ENCODE peak calls at places on chromosomes 12 and 14, in five cellular contexts. Q is lower leg skin, G is transverse colon, E is endothelial cell, H is IMR-90. R is an unnamed sample.

GRCh38 chr14:54312166-54312801 is 84.5 kb upstream of the CDKN3 start:
- DNase-seq in Q (no peak), G (no peak), E (no peak), H (peak; percentile 85), R (peak; percentile 99)

GRCh38 chr12:72511906-72512305 is 239.7 kb downstream of the TRHDE start:
- DNase-seq in Q (no peak), G (no peak), E (no peak), H (peak; percentile 85), R (peak; percentile 2)

GRCh38 chr12:106598003-106598402 is 15.2 kb downstream of the RFX4 start:
- DNase-seq in Q (no peak), G (no peak), E (no peak), H (no peak), R (peak; percentile 81)

GRCh38 chr12:132658149-132658905 is 28.8 kb downstream of the POLE start:
- DNase-seq in Q (no peak), G (no peak), E (no peak), H (no peak), R (no peak)

GRCh38 chr12:102540856-102541385 is 60.6 kb upstream of the IGF1 start:
- DNase-seq in Q (no peak), G (no peak), E (no peak), H (no peak), R (no peak)

GRCh38 chr14:61749867-61750266 is 12.4 kb upstream of the SNAPC1 start:
- DNase-seq in Q (no peak), G (peak; percentile 44), E (no peak), H (no peak), R (peak; percentile 64)

GRCh38 chr12:42372154-42372791 is 46.3 kb downstream of the PPHLN1 start:
- DNase-seq in Q (no peak), G (no peak), E (peak; percentile 49), H (peak; percentile 46), R (peak; percentile 60)

GRCh38 chr14:76237349-76237990 is 85.7 kb downstream of the GPATCH2L start:
- DNase-seq in Q (no peak), G (no peak), E (no peak), H (no peak), R (no peak)

GRCh38 chr12:76652402-76652801 is 92.8 kb upstream of the OSBPL8 start:
- DNase-seq in Q (no peak), G (no peak), E (no peak), H (no peak), R (no peak)

GRCh38 chr14:95493976-95494375 is 22.5 kb downstream of the SYNE3 start:
- DNase-seq in Q (no peak), G (no peak), E (no peak), H (no peak), R (no peak)

GRCh38 chr12:121942145-121942718 is 23.8 kb downstream of the CFAP251 start:
- DNase-seq in Q (no peak), G (no peak), E (no peak), H (peak; percentile 86), R (peak; percentile 97)

GRCh38 chr14:51168220-51168613 is 71.8 kb upstream of the TMX1 start:
- DNase-seq in Q (no peak), G (no peak), E (no peak), H (no peak), R (no peak)

GRCh38 chr12:121769831-121770301 is 23.6 kb downstream of the RHOF start:
- DNase-seq in Q (no peak), G (peak; percentile 44), E (no peak), H (no peak), R (no peak)

GRCh38 chr12:31317471-31318397 is 8.2 kb downstream of the SINHCAF start:
- DNase-seq in Q (no peak), G (no peak), E (no peak), H (no peak), R (peak; percentile 22)

GRCh38 chr12:127479256-127479655 is 787.7 kb upstream of the TMEM132C start:
- DNase-seq in Q (no peak), G (no peak), E (no peak), H (no peak), R (no peak)

GRCh38 chr12:67274186-67274585 is 5.0 kb downstream of the CAND1 start:
- DNase-seq in Q (no peak), G (no peak), E (no peak), H (no peak), R (no peak)

GRCh38 chr12:124744659-124745467 is 118.8 kb downstream of the SCARB1 start:
- DNase-seq in Q (no peak), G (no peak), E (no peak), H (no peak), R (no peak)

GRCh38 chr14:67515386-67516079 is 17.6 kb upstream of the PLEKHH1 start:
- DNase-seq in Q (no peak), G (no peak), E (no peak), H (no peak), R (no peak)

GRCh38 chr12:5511644-5512584 is 80.0 kb downstream of the NTF3 start:
- DNase-seq in Q (peak; percentile 84), G (peak; percentile 34), E (peak; percentile 47), H (peak; percentile 44), R (no peak)

GRCh38 chr12:2323538-2324261 is 270.9 kb downstream of the CACNA1C start:
- DNase-seq in Q (no peak), G (no peak), E (no peak), H (peak; percentile 33), R (no peak)

GRCh38 chr14:79016828-79017505 is 846.8 kb downstream of the NRXN3 start:
- DNase-seq in Q (no peak), G (no peak), E (no peak), H (peak; percentile 88), R (peak; percentile 55)

GRCh38 chr12:75890141-75890540 is 141.4 kb downstream of the PHLDA1 start:
- DNase-seq in Q (no peak), G (no peak), E (no peak), H (peak; percentile 34), R (no peak)

GRCh38 chr12:44000309-44000952 is 164.6 kb downstream of the TMEM117 start:
- DNase-seq in Q (no peak), G (no peak), E (peak; percentile 22), H (peak; percentile 31), R (peak; percentile 78)

GRCh38 chr14:57295261-57295660 is 26.5 kb downstream of the AP5M1 start:
- DNase-seq in Q (no peak), G (no peak), E (no peak), H (no peak), R (no peak)

GRCh38 chr14:102517412-102518062 is 8.0 kb upstream of the ANKRD9 start:
- DNase-seq in Q (no peak), G (peak; percentile 40), E (peak; percentile 38), H (no peak), R (no peak)

GRCh38 chr12:9673404-9674225 is 4.1 kb downstream of the CLEC2D start:
- DNase-seq in Q (no peak), G (peak; percentile 42), E (no peak), H (peak; percentile 92), R (peak; percentile 91)

GRCh38 chr14:100445436-100446088 is 122.4 kb downstream of the SLC25A47 start:
- DNase-seq in Q (peak; percentile 37), G (no peak), E (no peak), H (no peak), R (peak; percentile 10)

GRCh38 chr12:124305776-124306685 is 11.1 kb downstream of the RFLNA start:
- DNase-seq in Q (no peak), G (no peak), E (no peak), H (no peak), R (no peak)

GRCh38 chr14:19799880-19800279 is 3.7 kb upstream of the OR4N2 start:
- DNase-seq in Q (no peak), G (no peak), E (no peak), H (no peak), R (no peak)

DNA sequence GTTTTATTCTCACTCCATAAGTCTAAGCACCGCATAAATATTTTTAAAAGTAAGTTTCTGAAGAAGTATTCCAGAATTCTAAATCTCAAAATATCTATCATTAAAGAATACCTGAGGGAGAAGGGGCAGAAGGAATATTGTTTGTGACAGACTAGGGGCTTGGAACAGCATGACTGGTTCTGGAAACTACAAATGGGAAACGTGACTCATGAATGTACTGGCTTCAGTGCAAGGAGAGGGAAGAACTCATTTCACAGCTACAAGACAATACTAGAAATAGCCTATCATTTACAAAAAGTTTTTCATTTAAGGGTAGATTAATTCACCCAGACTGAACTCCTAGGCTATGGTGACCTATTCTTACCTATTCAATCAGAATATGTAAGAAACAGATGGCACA is 121.3 kb downstream of the SLC25A21 start:
- DNase-seq in Q (no peak), G (no peak), E (no peak), H (no peak), R (peak; percentile 62)
- TF ChIP-seq CTCF in Q (no peak), G (no peak), E (no peak), H (no peak), R (no peak)

GRCh38 chr14:88727057-88727456 is 65.7 kb downstream of the EML5 start:
- DNase-seq in Q (no peak), G (no peak), E (no peak), H (peak; percentile 1), R (no peak)

DNA sequence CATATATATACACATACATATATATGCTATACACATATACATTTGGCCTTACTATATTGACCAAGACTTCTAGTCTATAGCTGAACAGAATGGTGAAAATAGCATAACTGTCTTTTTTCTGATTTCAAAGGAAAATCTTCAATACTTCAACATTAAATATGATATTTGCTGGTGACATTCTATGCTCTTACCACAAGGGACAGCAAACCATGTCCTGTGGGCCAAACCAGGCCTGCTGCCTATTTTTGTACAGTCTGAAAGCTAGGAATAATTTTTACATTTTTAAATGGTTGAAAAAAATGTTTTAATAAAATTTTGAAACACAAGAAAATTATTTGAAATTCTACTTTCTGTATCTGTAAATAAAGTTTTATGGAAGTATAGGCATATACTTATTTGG is 63.6 kb downstream of the EML5 start:
- DNase-seq in Q (no peak), G (no peak), E (no peak), H (peak; percentile 4), R (no peak)
- TF ChIP-seq CTCF in Q (no peak), G (no peak), E (peak; percentile 52), H (peak; percentile 34), R (no peak)

GRCh38 chr14:99190696-99191662 is 81.0 kb downstream of the BCL11B start:
- DNase-seq in Q (no peak), G (no peak), E (no peak), H (no peak), R (no peak)
- TF ChIP-seq CTCF in Q (no peak), G (no peak), E (no peak), H (no peak), R (peak; percentile 31)

DNA sequence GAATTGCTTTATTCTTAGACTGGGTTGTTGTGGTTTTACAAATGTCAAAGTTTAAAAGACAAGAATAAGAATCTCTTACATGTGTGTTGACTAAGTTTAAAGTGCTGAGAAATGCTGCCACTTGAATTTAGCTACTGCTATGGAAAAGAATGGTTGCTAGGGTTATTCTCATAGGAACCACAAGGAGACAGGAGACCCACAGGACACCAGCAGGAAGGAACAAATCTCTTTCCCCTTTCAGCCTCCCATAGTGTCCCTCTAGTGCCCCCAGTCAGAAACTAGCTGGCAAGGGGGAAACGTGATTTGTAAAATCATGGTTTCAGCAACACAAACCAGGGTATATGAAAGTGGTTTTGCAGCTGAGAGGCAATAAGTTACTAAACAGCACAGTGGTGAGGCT is 102.7 kb downstream of the ST8SIA1 start:
- DNase-seq in Q (no peak), G (no peak), E (no peak), H (no peak), R (no peak)
- TF ChIP-seq CTCF in Q (no peak), G (no peak), E (no peak), H (no peak), R (no peak)

GRCh38 chr12:18882690-18883089 is 144.8 kb downstream of the CAPZA3 start:
- DNase-seq in Q (no peak), G (no peak), E (no peak), H (no peak), R (no peak)
- TF ChIP-seq CTCF in Q (no peak), G (no peak), E (no peak), H (no peak), R (no peak)